ENCODE peak calls at places on chromosomes 7 and 10, in six cellular contexts. U, C, Q, F, E and Z are unnamed samples. For H3K79me2, the result is how much of the 10 kb centered on the place peaks cover.

GRCh38 chr10:121490906-121491519 is 107.2 kb downstream of the FGFR2 start:
- DNase-seq in U (no peak), C (no peak), Q (no peak), F (peak), E (peak), Z (no peak)

GRCh38 chr7:85022064-85022697 is 164.7 kb downstream of the SEMA3D start:
- DNase-seq in U (no peak), C (no peak), Q (no peak), F (no peak), E (no peak), Z (no peak)

GRCh38 chr10:9634466-9634865 is 1383.2 kb upstream of the CELF2 start:
- DNase-seq in U (no peak), C (no peak), Q (no peak), F (peak), E (peak), Z (peak)

GRCh38 chr10:129769381-129770116 is 194.5 kb downstream of the EBF3 start:
- DNase-seq in U (no peak), C (no peak), Q (no peak), F (no peak), E (no peak), Z (peak)

GRCh38 chr10:88474884-88475844 is 108.0 kb downstream of the RNLS start:
- DNase-seq in U (no peak), C (no peak), Q (no peak), F (no peak), E (no peak), Z (no peak)

GRCh38 chr10:62166331-62167154 is 102.1 kb downstream of the RTKN2 start:
- DNase-seq in U (no peak), C (no peak), Q (no peak), F (no peak), E (no peak), Z (peak)

GRCh38 chr7:18356195-18356645 is 139.3 kb upstream of the HDAC9 start:
- DNase-seq in U (peak), C (peak), Q (peak), F (peak), E (peak), Z (peak)

GRCh38 chr10:102234866-102235597 is 6.3 kb downstream of the PITX3 start:
- DNase-seq in U (no peak), C (no peak), Q (no peak), F (no peak), E (no peak), Z (no peak)

GRCh38 chr7:81499262-81500116 is 270.4 kb downstream of the HGF start:
- DNase-seq in U (peak), C (peak), Q (peak), F (peak), E (peak), Z (peak)

GRCh38 chr10:49600046-49600445 is 10.1 kb upstream of the SLC18A3 start:
- DNase-seq in U (no peak), C (no peak), Q (no peak), F (no peak), E (no peak), Z (no peak)

GRCh38 chr7:111568870-111569462 is 6.7 kb upstream of the IMMP2L start:
- DNase-seq in U (no peak), C (no peak), Q (no peak), F (no peak), E (no peak), Z (no peak)

GRCh38 chr7:1915956-1916620 is 246.0 kb downstream of the ELFN1 start:
- DNase-seq in U (no peak), C (no peak), Q (no peak), F (no peak), E (no peak), Z (no peak)

GRCh38 chr10:103692421-103693069 is 162.8 kb downstream of the SH3PXD2A start:
- DNase-seq in U (no peak), C (no peak), Q (no peak), F (no peak), E (no peak), Z (no peak)

GRCh38 chr7:48102530-48102929 is 13.5 kb downstream of the UPP1 start:
- DNase-seq in U (no peak), C (no peak), Q (no peak), F (no peak), E (no peak), Z (no peak)

GRCh38 chr7:24825931-24826661 is 68.8 kb upstream of the GSDME start:
- DNase-seq in U (peak), C (peak), Q (peak), F (peak), E (peak), Z (no peak)

GRCh38 chr10:108360187-108360586 is 1195.7 kb upstream of the SORCS1 start:
- DNase-seq in U (peak), C (peak), Q (no peak), F (peak), E (peak), Z (no peak)

GRCh38 chr7:108002726-108003590 is at the start of gene LAMB1:
- DNase-seq in U (peak), C (peak), Q (no peak), F (peak), E (peak), Z (peak)

GRCh38 chr7:149620961-149621360 is 123.4 kb upstream of the ZNF746 start:
- DNase-seq in U (no peak), C (no peak), Q (no peak), F (no peak), E (no peak), Z (no peak)

GRCh38 chr10:131127122-131127589 is 184.4 kb downstream of the TCERG1L start:
- DNase-seq in U (no peak), C (no peak), Q (no peak), F (no peak), E (no peak), Z (peak)
- H3K4me2 ChIP-seq in U (no peak), C (no peak), Q (no peak), F (no peak), E (no peak), Z (no peak)

DNA sequence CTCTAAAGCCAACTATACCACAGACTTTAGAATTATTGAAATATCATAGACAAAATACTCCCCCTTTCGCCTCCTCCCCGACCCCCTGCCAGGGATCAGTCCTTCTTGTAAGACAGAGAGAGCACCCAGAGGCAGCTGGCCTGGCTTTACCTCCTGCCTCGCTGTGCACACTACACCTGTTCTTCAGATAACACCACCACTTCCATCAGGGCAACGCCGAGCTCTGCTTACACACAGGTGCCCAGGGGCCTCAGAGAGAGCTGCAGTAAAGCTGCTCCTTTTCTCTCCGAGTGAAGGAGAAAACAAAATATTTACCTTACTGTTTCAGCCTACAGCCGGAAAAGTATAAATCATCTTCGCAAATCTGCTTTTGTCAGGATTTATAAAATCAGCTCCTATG is 80.8 kb downstream of the HIPK2 start:
- DNase-seq in U (no peak), C (no peak), Q (no peak), F (no peak), E (no peak), Z (no peak)
- H3K79me2 ChIP-seq in U (half or more), C (half or more), Q (under half), F (half or more), E (under half), Z (half or more)

DNA sequence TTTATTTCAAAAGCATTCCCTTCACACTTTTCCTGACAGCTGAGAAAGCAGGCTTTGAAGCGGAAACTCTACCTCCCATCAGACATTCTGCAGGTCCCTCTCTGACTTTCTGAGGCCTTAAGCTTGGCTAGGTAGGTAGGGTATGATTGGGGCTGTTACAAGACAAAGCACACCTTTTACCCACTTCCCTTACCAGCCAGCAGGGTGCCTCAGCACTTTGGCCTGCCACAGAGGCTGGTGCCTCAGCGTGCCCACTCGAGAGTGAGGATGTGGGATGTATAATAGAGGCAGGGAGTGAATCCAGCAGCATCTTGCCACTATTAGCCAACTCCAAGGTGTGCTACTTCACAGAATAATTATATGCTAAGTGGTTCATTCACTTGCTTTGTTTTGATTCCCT is 70.3 kb upstream of the PDE1C start:
- DNase-seq in U (no peak), C (no peak), Q (no peak), F (no peak), E (no peak), Z (no peak)
- TF ChIP-seq CTCF in U (no peak), C (peak), Q (peak), F (no peak), E (no peak), Z (no peak)

GRCh38 chr10:117363027-117363426 is 12.2 kb downstream of the PDZD8 start:
- DNase-seq in U (no peak), C (peak), Q (no peak), F (peak), E (peak), Z (no peak)

GRCh38 chr10:117366741-117367140 is 8.5 kb downstream of the PDZD8 start:
- DNase-seq in U (no peak), C (peak), Q (no peak), F (no peak), E (no peak), Z (no peak)

GRCh38 chr10:117364121-117364960 is 10.9 kb downstream of the PDZD8 start:
- DNase-seq in U (no peak), C (no peak), Q (no peak), F (peak), E (peak), Z (no peak)

GRCh38 chr10:117367718-117368117 is 7.5 kb downstream of the PDZD8 start:
- DNase-seq in U (no peak), C (no peak), Q (no peak), F (no peak), E (no peak), Z (no peak)

GRCh38 chr10:117365612-117366011 is 9.6 kb downstream of the PDZD8 start:
- DNase-seq in U (peak), C (peak), Q (peak), F (no peak), E (no peak), Z (no peak)
- H3K4me2 ChIP-seq in U (peak), C (peak), Q (peak), F (no peak), E (no peak), Z (no peak)

DNA sequence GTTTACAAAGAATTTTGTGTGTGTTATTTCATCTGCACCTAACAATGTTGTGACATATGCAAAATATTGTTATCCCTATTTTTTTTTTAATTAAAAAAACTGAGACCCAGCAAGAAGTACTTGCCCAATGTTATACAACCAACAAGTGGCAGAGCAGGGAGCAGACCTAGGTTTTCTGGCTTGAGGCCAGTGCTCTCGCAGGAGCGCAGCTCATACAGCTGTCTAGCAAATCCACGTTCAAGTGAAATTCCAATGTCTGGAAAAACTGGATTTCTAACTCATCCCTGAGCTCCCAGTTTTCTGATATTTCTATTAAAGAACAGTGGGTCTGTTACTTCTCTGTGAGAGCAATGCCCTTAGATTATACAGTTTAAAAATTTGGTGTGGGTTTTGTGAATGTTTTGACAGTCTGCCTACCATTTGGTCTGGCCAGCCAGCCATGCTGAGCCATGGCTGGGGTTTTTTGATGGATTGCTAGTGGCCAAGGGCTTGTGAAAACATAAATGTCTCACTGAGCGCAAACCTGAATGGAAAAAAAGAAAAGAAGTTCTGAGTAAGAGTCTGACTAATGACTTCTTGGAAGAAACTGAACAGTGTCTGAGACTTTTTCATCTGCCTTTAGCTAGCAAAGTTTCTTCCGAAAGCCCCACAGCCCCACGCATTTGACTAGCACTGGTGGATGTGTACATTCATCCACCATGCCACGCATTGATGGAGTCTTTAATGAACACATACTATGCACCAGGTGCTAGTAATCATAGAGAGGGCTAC is 15.4 kb upstream of the PRF1 start:
- DNase-seq in U (no peak), C (peak), Q (no peak), F (peak), E (peak), Z (peak)
- H3K79me2 ChIP-seq in U (under half), C (under half), Q (under half), F (under half), E (under half), Z (under half)

GRCh38 chr10:71427246-71427645 is 30.5 kb downstream of the CDH23 start:
- DNase-seq in U (no peak), C (no peak), Q (no peak), F (no peak), E (no peak), Z (no peak)

GRCh38 chr10:71424496-71425194 is 27.9 kb downstream of the CDH23 start:
- DNase-seq in U (no peak), C (no peak), Q (no peak), F (no peak), E (no peak), Z (peak)

GRCh38 chr10:71423936-71424335 is 27.2 kb downstream of the CDH23 start:
- DNase-seq in U (no peak), C (no peak), Q (no peak), F (no peak), E (no peak), Z (no peak)

GRCh38 chr10:71423268-71423667 is 26.5 kb downstream of the CDH23 start:
- DNase-seq in U (no peak), C (no peak), Q (no peak), F (no peak), E (no peak), Z (no peak)

GRCh38 chr10:71426058-71426605 is 29.4 kb downstream of the CDH23 start:
- DNase-seq in U (no peak), C (no peak), Q (no peak), F (no peak), E (no peak), Z (peak)
- TF ChIP-seq CTCF in U (no peak), C (no peak), Q (no peak), F (no peak), E (no peak), Z (no peak)

GRCh38 chr7:115477193-115477651 is 553.3 kb downstream of the TFEC start:
- DNase-seq in U (peak), C (no peak), Q (no peak), F (peak), E (peak), Z (peak)
- H3K4me2 ChIP-seq in U (peak), C (no peak), Q (no peak), F (peak), E (peak), Z (peak)

GRCh38 chr10:1595726-1596125 is 141.6 kb downstream of the ADARB2 start:
- DNase-seq in U (no peak), C (no peak), Q (no peak), F (no peak), E (no peak), Z (no peak)
- H3K79me2 ChIP-seq in U (under half), C (under half), Q (under half), F (under half), E (under half), Z (under half)

GRCh38 chr7:3533040-3533439 is 232.0 kb downstream of the SDK1 start:
- DNase-seq in U (no peak), C (no peak), Q (no peak), F (peak), E (peak), Z (no peak)

GRCh38 chr7:3538051-3538450 is 237.0 kb downstream of the SDK1 start:
- DNase-seq in U (no peak), C (no peak), Q (no peak), F (no peak), E (no peak), Z (no peak)

DNA sequence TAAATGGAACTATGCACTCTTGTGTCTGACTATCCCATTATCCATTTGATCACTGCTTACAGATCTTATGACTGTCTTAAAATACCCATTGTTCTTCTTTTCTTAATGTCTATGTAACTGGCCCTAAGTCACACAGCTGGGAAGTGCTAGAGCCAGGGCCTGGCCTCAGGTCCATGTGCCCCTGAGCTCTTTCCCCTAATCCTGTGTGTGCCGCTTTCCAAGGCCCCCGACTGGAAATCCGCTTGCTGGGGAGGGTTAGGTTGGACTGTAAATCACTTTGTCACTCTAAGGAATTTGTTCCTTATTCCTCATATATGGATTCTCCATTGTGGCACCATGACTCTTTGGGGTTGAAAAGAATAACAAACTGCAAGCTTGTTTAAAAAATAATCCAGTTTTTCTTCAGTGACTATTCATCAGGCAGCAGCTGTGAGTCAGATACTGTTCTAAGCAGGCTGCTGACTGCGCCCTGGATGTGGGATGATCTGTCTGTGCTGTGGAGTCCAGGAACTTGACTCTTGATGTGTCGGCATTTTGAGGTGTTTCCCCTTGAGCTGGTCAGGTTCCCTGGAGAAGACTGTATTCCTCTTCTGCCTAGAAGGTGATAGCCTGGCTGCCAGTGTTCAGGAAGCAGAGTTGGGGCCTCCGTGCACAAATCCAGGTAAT is 236.3 kb downstream of the SDK1 start:
- DNase-seq in U (peak), C (peak), Q (no peak), F (peak), E (peak), Z (peak)
- TF ChIP-seq CTCF in U (no peak), C (no peak), Q (no peak), F (no peak), E (no peak), Z (no peak)